ENCODE peak calls at places on chromosomes 3 and 15, in ten cellular contexts. F, U, J, O, S, Y, N, R, Q and I are unnamed samples.

GRCh38 chr15:39887832-39888231 is 32.2 kb downstream of the GPR176 start:
- DNase-seq in R (peak), F (peak), Y (peak), O (peak), U (peak), J (no peak), N (no peak), Q (no peak), S (peak), I (no peak)

GRCh38 chr3:169668081-169668956 is 4.8 kb upstream of the MECOM start:
- DNase-seq in F (peak), O (peak), Y (peak), S (no peak), U (no peak), R (no peak), Q (no peak), J (no peak), N (no peak), I (peak)

GRCh38 chr3:155763870-155764463 is 19.1 kb upstream of the PLCH1 start:
- DNase-seq in N (no peak), O (no peak), U (no peak), R (no peak), F (no peak), S (no peak), J (no peak), Y (no peak), Q (no peak), I (no peak)

GRCh38 chr15:36501063-36501678 is 78.3 kb upstream of the CDIN1 start:
- DNase-seq in Q (no peak), S (peak), R (peak), U (peak), N (peak), J (no peak), F (no peak), Y (no peak), O (peak), I (peak)

GRCh38 chr3:20912406-20912805 is 726.4 kb upstream of the SGO1 start:
- DNase-seq in S (no peak), J (no peak), R (no peak), Y (no peak), Q (no peak), N (no peak), F (no peak), O (no peak), U (no peak), I (no peak)

GRCh38 chr3:113051222-113051804 is 60.5 kb downstream of the GTPBP8 start:
- DNase-seq in S (peak), Q (peak), Y (peak), J (peak), F (peak), N (peak), O (peak), R (peak), U (peak), I (peak)

GRCh38 chr15:70508561-70509281 is 254.6 kb downstream of the UACA start:
- DNase-seq in S (peak), Q (no peak), R (peak), U (no peak), J (no peak), O (peak), N (no peak), Y (no peak), F (no peak), I (no peak)

GRCh38 chr3:89287902-89288520 is 180.6 kb downstream of the EPHA3 start:
- DNase-seq in J (no peak), U (no peak), N (no peak), F (no peak), R (no peak), O (no peak), Y (no peak), Q (no peak), S (no peak), I (no peak)

GRCh38 chr3:42667523-42668402 is 14.3 kb downstream of the ZBTB47 start:
- DNase-seq in Y (no peak), Q (peak), O (no peak), F (no peak), R (no peak), N (peak), J (no peak), U (no peak), S (no peak), I (no peak)

GRCh38 chr15:56948000-56948765 is 29.7 kb downstream of the TCF12 start:
- DNase-seq in S (no peak), O (no peak), U (no peak), Y (no peak), F (no peak), N (no peak), R (no peak), J (no peak), Q (no peak), I (no peak)

GRCh38 chr3:112734718-112735350 is 93.9 kb upstream of the CCDC80 start:
- DNase-seq in Y (peak), O (peak), S (peak), U (peak), Q (peak), N (peak), F (peak), R (peak), J (no peak), I (peak)

GRCh38 chr15:101107101-101107500 is 144.7 kb downstream of the CHSY1 start:
- DNase-seq in J (no peak), S (no peak), F (no peak), Q (no peak), N (no peak), R (no peak), O (no peak), U (no peak), Y (no peak), I (no peak)

GRCh38 chr3:175381685-175382084 is 522.6 kb downstream of the NAALADL2 start:
- DNase-seq in R (no peak), Y (no peak), Q (no peak), O (no peak), J (no peak), S (no peak), N (no peak), U (no peak), F (no peak), I (no peak)

GRCh38 chr15:70160803-70161565 is 63.3 kb upstream of the TLE3 start:
- DNase-seq in F (no peak), N (no peak), O (no peak), J (no peak), Y (no peak), U (no peak), R (no peak), Q (peak), S (no peak), I (no peak)

GRCh38 chr15:63434567-63435219 is 53.0 kb upstream of the CA12 start:
- DNase-seq in Y (no peak), R (no peak), J (no peak), N (no peak), U (no peak), Q (no peak), S (no peak), O (no peak), F (no peak), I (no peak)

GRCh38 chr15:30859091-30859874 is 44.4 kb upstream of the FAN1 start:
- DNase-seq in R (peak), O (peak), F (no peak), S (peak), U (peak), N (peak), Y (no peak), J (no peak), Q (no peak), I (no peak)

GRCh38 chr3:15683253-15683652 is 81.7 kb downstream of the BTD start:
- DNase-seq in Q (no peak), F (no peak), U (no peak), S (no peak), R (no peak), O (no peak), Y (no peak), N (no peak), J (no peak), I (no peak)

GRCh38 chr15:57769266-57769665 is 62.8 kb downstream of the POLR2M start:
- DNase-seq in F (no peak), O (no peak), N (peak), U (no peak), J (no peak), Y (no peak), S (no peak), Q (peak), R (no peak), I (no peak)

GRCh38 chr3:34015204-34016142 is 217.0 kb downstream of the PDCD6IP start:
- DNase-seq in O (peak), Y (no peak), U (no peak), R (no peak), N (peak), J (no peak), F (no peak), Q (no peak), S (peak), I (no peak)

GRCh38 chr3:188926741-188927650 is 244.8 kb upstream of the TPRG1 start:
- DNase-seq in R (no peak), U (no peak), Y (no peak), J (no peak), S (no peak), Q (no peak), F (no peak), N (no peak), O (no peak), I (no peak)

GRCh38 chr3:113912551-113913246 is 35.1 kb upstream of the ZDHHC23 start:
- DNase-seq in N (peak), R (peak), Q (no peak), O (peak), J (no peak), F (peak), S (peak), U (peak), Y (peak), I (peak)

GRCh38 chr3:141326626-141327025 is 41.7 kb upstream of the ZBTB38 start:
- DNase-seq in S (no peak), F (no peak), Q (no peak), O (no peak), Y (no peak), N (no peak), R (no peak), J (no peak), U (no peak), I (no peak)

GRCh38 chr3:9930804-9931418 is 2.7 kb upstream of the CRELD1 start:
- DNase-seq in S (peak), N (no peak), J (no peak), R (no peak), Y (no peak), Q (no peak), O (no peak), F (no peak), U (no peak), I (no peak)
- TF ChIP-seq CTCF in S (peak), N (peak), J (peak), R (peak), Y (no peak), Q (no peak), O (peak), F (no peak), U (no peak), I (no peak)

GRCh38 chr3:173819368-173819767 is 421.8 kb downstream of the NLGN1 start:
- DNase-seq in F (no peak), N (no peak), J (no peak), O (no peak), Y (no peak), R (no peak), U (no peak), S (no peak), Q (no peak), I (no peak)
- H3K4me3 ChIP-seq in F (no peak), N (no peak), J (no peak), O (peak), Y (no peak), R (no peak), U (no peak), S (no peak), Q (no peak), I (no peak)

DNA sequence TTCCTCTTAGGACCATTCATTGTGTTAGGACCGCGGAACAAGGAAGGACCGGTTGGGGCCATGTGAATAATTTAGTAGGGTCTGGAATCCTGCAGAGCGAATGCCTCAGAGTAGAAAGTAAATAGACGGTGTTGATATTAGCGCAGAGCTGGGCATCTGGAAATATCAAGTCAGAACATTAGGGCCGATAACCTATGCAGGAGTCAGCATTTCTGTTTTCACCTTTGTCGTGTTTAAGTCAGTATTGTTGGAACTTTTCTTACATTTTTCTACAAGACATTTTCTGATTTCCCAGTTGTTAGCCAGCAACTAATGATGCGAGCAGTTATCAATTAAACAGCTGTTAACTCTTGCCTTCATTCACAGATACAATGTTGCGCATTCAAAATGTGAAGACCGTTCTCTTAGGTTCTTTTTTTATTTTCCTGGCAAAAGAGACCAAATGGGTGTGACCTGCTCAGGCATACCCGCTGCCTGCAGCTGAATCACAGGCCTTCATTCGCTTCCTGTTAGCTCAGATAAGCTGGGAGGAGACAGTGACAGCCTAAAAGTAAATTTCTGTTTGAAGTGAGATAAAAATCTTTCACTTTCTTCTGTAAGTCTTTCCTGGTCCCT is 964 bp upstream of the PKM start:
- DNase-seq in R (no peak), J (no peak), N (peak), Y (peak), S (peak), F (peak), U (no peak), Q (no peak), O (peak), I (peak)
- TF ChIP-seq POLR2AphosphoS5 in R (no peak), J (peak), N (peak), Y (no peak), S (no peak), F (no peak), U (no peak), Q (no peak), O (no peak), I (no peak)

GRCh38 chr3:131755380-131755779 is 252.6 kb upstream of the MRPL3 start:
- DNase-seq in N (no peak), U (no peak), J (no peak), R (no peak), F (no peak), Y (no peak), Q (no peak), O (no peak), S (no peak), I (no peak)

DNA sequence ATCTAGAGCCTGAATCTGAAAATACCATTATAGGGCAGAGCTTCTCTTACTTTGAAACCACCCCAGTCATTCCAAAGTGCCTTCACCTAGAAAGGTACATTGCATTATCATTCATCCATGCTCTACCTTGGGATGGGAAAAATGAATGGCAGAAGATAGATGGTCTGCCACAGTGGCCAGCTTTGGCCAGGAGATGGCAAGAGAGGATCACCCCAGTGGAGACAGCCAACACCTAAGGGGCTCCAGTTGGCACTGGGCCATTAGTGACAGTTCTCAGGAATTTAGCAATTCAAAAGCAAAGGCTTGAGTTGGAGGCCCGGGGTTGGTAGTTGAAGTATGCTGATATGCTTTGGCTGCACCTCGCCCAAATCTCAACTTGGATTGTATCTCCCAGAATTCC is 253.6 kb upstream of the MRPL3 start:
- DNase-seq in U (no peak), N (no peak), S (no peak), J (no peak), O (peak), R (no peak), F (no peak), Q (no peak), Y (no peak), I (no peak)
- TF ChIP-seq CTCF in U (no peak), N (no peak), S (no peak), J (no peak), O (peak), R (no peak), F (no peak), Q (no peak), Y (no peak), I (no peak)

DNA sequence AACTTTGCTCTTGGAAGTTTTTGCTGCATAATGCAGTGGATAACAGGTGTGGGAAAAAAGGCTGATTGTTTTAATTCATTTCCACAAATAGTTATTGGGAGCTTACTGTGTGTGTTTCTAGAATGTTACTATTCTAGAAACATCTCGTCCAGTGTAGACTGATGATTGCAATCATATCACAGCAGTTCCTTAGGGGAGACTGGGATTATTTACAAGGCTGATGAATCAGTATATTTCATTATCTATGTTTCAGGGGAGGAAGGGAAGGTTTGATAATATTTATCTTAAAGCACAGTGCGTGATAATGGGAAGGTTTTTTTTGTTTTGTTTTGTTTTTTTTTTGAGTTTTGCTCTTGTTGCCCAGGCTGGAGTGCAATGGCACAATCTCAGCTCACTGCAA is 2.4 kb downstream of the USP13 start:
- DNase-seq in R (no peak), O (no peak), F (no peak), N (no peak), Q (no peak), J (no peak), U (no peak), Y (no peak), S (no peak), I (no peak)
- H3K4me3 ChIP-seq in R (no peak), O (no peak), F (no peak), N (no peak), Q (no peak), J (no peak), U (no peak), Y (no peak), S (peak), I (no peak)

GRCh38 chr3:190427108-190427507 is 22.6 kb downstream of the TMEM207 start:
- DNase-seq in J (no peak), Y (no peak), Q (no peak), O (no peak), N (no peak), F (no peak), S (no peak), R (no peak), U (no peak), I (no peak)

GRCh38 chr3:190432216-190432615 is 17.5 kb downstream of the TMEM207 start:
- DNase-seq in S (no peak), J (no peak), R (no peak), N (no peak), F (no peak), Y (no peak), U (no peak), Q (no peak), O (no peak), I (no peak)

GRCh38 chr3:190430906-190431305 is 18.8 kb downstream of the TMEM207 start:
- DNase-seq in J (no peak), Q (no peak), U (no peak), O (no peak), R (no peak), F (no peak), Y (no peak), N (no peak), S (no peak), I (no peak)

GRCh38 chr3:190425833-190426232 is 23.9 kb downstream of the TMEM207 start:
- DNase-seq in R (no peak), Q (no peak), F (no peak), U (no peak), N (no peak), Y (no peak), S (no peak), J (no peak), O (no peak), I (no peak)

DNA sequence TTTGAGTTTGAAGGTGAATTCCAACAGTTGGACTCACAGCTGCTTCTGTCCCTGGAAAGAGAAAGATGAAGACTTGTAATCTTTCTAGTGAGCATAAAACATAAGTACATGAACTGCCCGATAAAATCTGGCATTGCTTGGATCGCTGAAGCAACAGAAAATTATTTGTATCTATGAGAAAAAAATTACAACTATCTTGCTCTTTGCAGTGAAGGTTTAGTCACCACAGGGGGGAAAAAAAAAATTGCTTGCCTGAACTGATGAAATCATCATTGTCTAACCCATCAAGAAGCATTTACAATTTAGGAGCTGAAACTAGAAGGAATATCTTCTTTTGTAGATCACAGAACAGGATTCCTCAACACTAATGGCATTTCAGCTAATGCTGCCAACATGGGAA is 20.0 kb downstream of the TMEM207 start:
- DNase-seq in F (no peak), Y (no peak), R (no peak), J (no peak), Q (no peak), N (no peak), O (no peak), U (no peak), S (no peak), I (no peak)
- TF ChIP-seq POLR2AphosphoS5 in F (no peak), Y (no peak), R (no peak), J (no peak), Q (no peak), N (no peak), O (no peak), U (no peak), S (no peak), I (no peak)

GRCh38 chr15:74842581-74843444 is at the start of gene ULK3:
- DNase-seq in J (peak), N (peak), Q (peak), F (peak), S (peak), Y (peak), O (peak), R (no peak), U (peak), I (peak)
- TF ChIP-seq CTCF in J (peak), N (peak), Q (peak), F (peak), S (peak), Y (peak), O (peak), R (peak), U (peak), I (peak)

GRCh38 chr3:195766671-195767070 is 45.1 kb downstream of the MUC4 start:
- DNase-seq in R (no peak), S (no peak), N (no peak), F (no peak), O (no peak), U (no peak), Y (no peak), J (no peak), Q (no peak), I (no peak)

GRCh38 chr3:195768414-195768813 is 43.3 kb downstream of the MUC4 start:
- DNase-seq in F (no peak), S (no peak), R (no peak), Q (no peak), N (no peak), J (no peak), O (no peak), Y (no peak), U (no peak), I (no peak)

GRCh38 chr3:195769551-195769950 is 42.2 kb downstream of the MUC4 start:
- DNase-seq in Y (no peak), J (no peak), S (no peak), U (no peak), N (no peak), R (no peak), O (no peak), Q (no peak), F (no peak), I (no peak)

GRCh38 chr3:195768831-195769303 is 42.9 kb downstream of the MUC4 start:
- DNase-seq in O (no peak), S (no peak), N (no peak), Q (no peak), U (no peak), R (no peak), J (no peak), Y (no peak), F (no peak), I (no peak)

GRCh38 chr3:195767792-195768191 is 43.9 kb downstream of the MUC4 start:
- DNase-seq in R (no peak), J (no peak), Y (no peak), S (no peak), F (no peak), Q (peak), O (no peak), N (no peak), U (no peak), I (no peak)
- H3K4me3 ChIP-seq in R (no peak), J (no peak), Y (no peak), S (no peak), F (no peak), Q (no peak), O (no peak), N (no peak), U (no peak), I (no peak)